ENCODE peak calls at places on chromosomes 11 and 22, in ten cellular contexts. One of them, this sample, is unnamed.

GRCh38 chr11:60860943-60861342 is 5.2 kb upstream of the PTGDR2 start:
- DNase-seq in ovary: no peak
- DNase-seq in body of pancreas: no peak
- DNase-seq in breast epithelium: no peak
- DNase-seq in vagina: no peak
- DNase-seq in heart left ventricle: no peak
- DNase-seq in uterus: no peak
- DNase-seq in spleen: peak; percentile 42
- DNase-seq in transverse colon: no peak
- DNase-seq in A549: no peak
- DNase-seq in this sample: no peak

GRCh38 chr11:66607126-66607834 is 9.2 kb upstream of the RBM14 start:
- DNase-seq in vagina: no peak
- DNase-seq in ovary: peak; percentile 86
- DNase-seq in A549: peak; percentile 55
- DNase-seq in heart left ventricle: peak; percentile 70
- DNase-seq in breast epithelium: peak; percentile 70
- DNase-seq in spleen: no peak
- DNase-seq in transverse colon: peak; percentile 84
- DNase-seq in body of pancreas: peak; percentile 87
- DNase-seq in uterus: peak; percentile 74
- DNase-seq in this sample: peak; percentile 53

GRCh38 chr11:46560300-46561025 is 33.4 kb downstream of the AMBRA1 start:
- DNase-seq in breast epithelium: no peak
- DNase-seq in ovary: no peak
- DNase-seq in A549: no peak
- DNase-seq in spleen: no peak
- DNase-seq in heart left ventricle: no peak
- DNase-seq in body of pancreas: no peak
- DNase-seq in transverse colon: no peak
- DNase-seq in uterus: no peak
- DNase-seq in vagina: no peak
- DNase-seq in this sample: no peak

GRCh38 chr22:27397948-27398330 is 403.6 kb downstream of the MN1 start:
- DNase-seq in transverse colon: peak; percentile 26
- DNase-seq in spleen: no peak
- DNase-seq in heart left ventricle: peak; percentile 75
- DNase-seq in ovary: peak; percentile 68
- DNase-seq in vagina: no peak
- DNase-seq in A549: no peak
- DNase-seq in uterus: peak; percentile 72
- DNase-seq in body of pancreas: peak; percentile 44
- DNase-seq in breast epithelium: no peak
- DNase-seq in this sample: no peak

GRCh38 chr11:41461057-41461681 is 1.7 kb upstream of the LRRC4C start:
- DNase-seq in A549: peak; percentile 11
- DNase-seq in spleen: no peak
- DNase-seq in heart left ventricle: no peak
- DNase-seq in ovary: no peak
- DNase-seq in uterus: no peak
- DNase-seq in breast epithelium: no peak
- DNase-seq in body of pancreas: no peak
- DNase-seq in transverse colon: no peak
- DNase-seq in vagina: no peak
- DNase-seq in this sample: no peak

GRCh38 chr11:783581-784015 is 6.3 kb downstream of the CEND1 start:
- DNase-seq in A549: peak; percentile 50
- DNase-seq in heart left ventricle: peak; percentile 73
- DNase-seq in vagina: no peak
- DNase-seq in breast epithelium: peak; percentile 85
- DNase-seq in ovary: peak; percentile 76
- DNase-seq in spleen: peak; percentile 80
- DNase-seq in body of pancreas: peak; percentile 93
- DNase-seq in transverse colon: peak; percentile 82
- DNase-seq in uterus: peak; percentile 79
- DNase-seq in this sample: no peak

GRCh38 chr22:39546889-39547586 is 14.5 kb upstream of the RPS19BP1 start:
- DNase-seq in uterus: no peak
- DNase-seq in breast epithelium: no peak
- DNase-seq in A549: no peak
- DNase-seq in ovary: no peak
- DNase-seq in heart left ventricle: no peak
- DNase-seq in spleen: no peak
- DNase-seq in transverse colon: no peak
- DNase-seq in body of pancreas: no peak
- DNase-seq in vagina: no peak
- DNase-seq in this sample: no peak

GRCh38 chr11:19953342-19953741 is 206.9 kb downstream of the DBX1 start:
- DNase-seq in vagina: no peak
- DNase-seq in breast epithelium: no peak
- DNase-seq in heart left ventricle: no peak
- DNase-seq in A549: peak; percentile 36
- DNase-seq in body of pancreas: no peak
- DNase-seq in spleen: no peak
- DNase-seq in uterus: no peak
- DNase-seq in ovary: no peak
- DNase-seq in transverse colon: no peak
- DNase-seq in this sample: peak; percentile 57

GRCh38 chr22:24426436-24426835 is 963 bp upstream of the ADORA2A start:
- DNase-seq in A549: no peak
- DNase-seq in spleen: no peak
- DNase-seq in vagina: no peak
- DNase-seq in ovary: no peak
- DNase-seq in transverse colon: no peak
- DNase-seq in breast epithelium: no peak
- DNase-seq in body of pancreas: no peak
- DNase-seq in uterus: no peak
- DNase-seq in heart left ventricle: no peak
- DNase-seq in this sample: no peak

GRCh38 chr22:24426859-24427499 is 420 bp upstream of the ADORA2A start:
- DNase-seq in uterus: no peak
- DNase-seq in breast epithelium: no peak
- DNase-seq in A549: no peak
- DNase-seq in transverse colon: no peak
- DNase-seq in body of pancreas: no peak
- DNase-seq in heart left ventricle: peak; percentile 29
- DNase-seq in vagina: no peak
- DNase-seq in spleen: peak; percentile 87
- DNase-seq in ovary: peak; percentile 16
- DNase-seq in this sample: no peak

GRCh38 chr22:24429411-24430365 is 2.3 kb downstream of the ADORA2A start:
- DNase-seq in heart left ventricle: peak; percentile 74
- DNase-seq in body of pancreas: no peak
- DNase-seq in breast epithelium: no peak
- DNase-seq in transverse colon: no peak
- DNase-seq in vagina: no peak
- DNase-seq in spleen: peak; percentile 87
- DNase-seq in uterus: no peak
- DNase-seq in A549: no peak
- DNase-seq in ovary: no peak
- DNase-seq in this sample: peak; percentile 89

GRCh38 chr22:24428751-24429410 is 1.5 kb downstream of the ADORA2A start:
- DNase-seq in breast epithelium: no peak
- DNase-seq in A549: no peak
- DNase-seq in spleen: peak; percentile 78
- DNase-seq in transverse colon: no peak
- DNase-seq in vagina: no peak
- DNase-seq in uterus: no peak
- DNase-seq in heart left ventricle: peak; percentile 27
- DNase-seq in body of pancreas: no peak
- DNase-seq in ovary: peak; percentile 15
- DNase-seq in this sample: no peak

DNA sequence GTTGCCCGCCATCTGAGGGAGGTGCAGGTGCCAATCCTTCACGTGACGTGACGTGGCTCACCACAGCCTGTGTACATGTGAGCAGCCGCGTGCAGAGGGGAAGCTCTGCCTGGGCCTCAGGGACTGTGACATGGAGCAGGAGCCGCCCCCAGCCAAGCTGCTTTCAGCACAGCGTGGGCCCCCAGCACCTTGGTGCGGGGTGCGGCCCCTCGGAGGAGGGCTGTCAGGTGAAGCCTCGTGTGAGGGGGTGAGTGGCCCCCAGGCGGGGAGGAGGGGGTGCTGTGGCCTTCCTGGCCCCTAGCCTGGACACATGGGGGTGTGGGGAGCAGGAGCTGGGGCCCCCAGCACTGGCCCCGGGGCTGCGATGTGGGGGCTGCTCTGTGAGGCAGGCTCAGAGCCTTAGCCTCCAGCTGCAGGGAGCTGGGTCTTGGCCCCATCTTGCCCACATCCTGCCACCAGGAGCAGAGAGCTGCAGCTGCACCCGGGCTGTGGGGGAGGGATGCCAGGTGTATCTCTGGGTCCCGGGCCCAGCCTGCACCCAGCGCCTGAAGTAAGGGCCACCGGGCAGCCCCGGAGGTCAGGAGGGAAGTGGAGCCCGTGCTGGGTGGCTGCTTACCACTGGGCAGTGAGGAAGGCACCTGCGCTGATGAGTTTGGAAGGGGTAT is at the start of gene ADORA2A:
- DNase-seq in body of pancreas: no peak
- DNase-seq in ovary: no peak
- DNase-seq in A549: no peak
- DNase-seq in vagina: no peak
- DNase-seq in breast epithelium: no peak
- DNase-seq in heart left ventricle: peak; percentile 55
- DNase-seq in spleen: peak; percentile 99
- DNase-seq in transverse colon: peak; percentile 84
- DNase-seq in uterus: no peak
- DNase-seq in this sample: no peak
- H3K4me3 ChIP-seq in body of pancreas: no peak within 1 kb of the TSS
- H3K4me3 ChIP-seq in ovary: no peak within 1 kb of the TSS
- H3K4me3 ChIP-seq in A549: no peak within 1 kb of the TSS
- H3K4me3 ChIP-seq in vagina: peak within 1 kb of the TSS; percentile 17
- H3K4me3 ChIP-seq in breast epithelium: no peak within 1 kb of the TSS
- H3K4me3 ChIP-seq in heart left ventricle: peak within 1 kb of the TSS; percentile 6
- H3K4me3 ChIP-seq in spleen: peak within 1 kb of the TSS; percentile 41
- H3K4me3 ChIP-seq in transverse colon: peak within 1 kb of the TSS; percentile 22
- H3K4me3 ChIP-seq in uterus: no peak within 1 kb of the TSS
- H3K4me3 ChIP-seq in this sample: no peak within 1 kb of the TSS

GRCh38 chr22:21628386-21629261 is 1.2 kb downstream of the YDJC start:
- DNase-seq in ovary: peak; percentile 57
- DNase-seq in vagina: no peak
- DNase-seq in uterus: no peak
- DNase-seq in body of pancreas: peak; percentile 13
- DNase-seq in heart left ventricle: no peak
- DNase-seq in spleen: peak; percentile 89
- DNase-seq in breast epithelium: no peak
- DNase-seq in A549: no peak
- DNase-seq in transverse colon: no peak
- DNase-seq in this sample: no peak

GRCh38 chr22:21624880-21625791 is 4.7 kb downstream of the YDJC start:
- DNase-seq in spleen: no peak
- DNase-seq in vagina: no peak
- DNase-seq in A549: no peak
- DNase-seq in ovary: no peak
- DNase-seq in body of pancreas: no peak
- DNase-seq in breast epithelium: no peak
- DNase-seq in transverse colon: no peak
- DNase-seq in heart left ventricle: no peak
- DNase-seq in uterus: no peak
- DNase-seq in this sample: no peak

GRCh38 chr22:21626073-21626734 is 3.6 kb downstream of the YDJC start:
- DNase-seq in breast epithelium: no peak
- DNase-seq in uterus: no peak
- DNase-seq in heart left ventricle: no peak
- DNase-seq in spleen: no peak
- DNase-seq in transverse colon: no peak
- DNase-seq in body of pancreas: no peak
- DNase-seq in ovary: no peak
- DNase-seq in vagina: no peak
- DNase-seq in A549: no peak
- DNase-seq in this sample: no peak

GRCh38 chr22:21624120-21624879 is 5.5 kb downstream of the YDJC start:
- DNase-seq in spleen: no peak
- DNase-seq in body of pancreas: peak; percentile 29
- DNase-seq in transverse colon: peak; percentile 23
- DNase-seq in uterus: no peak
- DNase-seq in breast epithelium: no peak
- DNase-seq in A549: peak; percentile 31
- DNase-seq in vagina: no peak
- DNase-seq in heart left ventricle: peak; percentile 50
- DNase-seq in ovary: no peak
- DNase-seq in this sample: no peak

DNA sequence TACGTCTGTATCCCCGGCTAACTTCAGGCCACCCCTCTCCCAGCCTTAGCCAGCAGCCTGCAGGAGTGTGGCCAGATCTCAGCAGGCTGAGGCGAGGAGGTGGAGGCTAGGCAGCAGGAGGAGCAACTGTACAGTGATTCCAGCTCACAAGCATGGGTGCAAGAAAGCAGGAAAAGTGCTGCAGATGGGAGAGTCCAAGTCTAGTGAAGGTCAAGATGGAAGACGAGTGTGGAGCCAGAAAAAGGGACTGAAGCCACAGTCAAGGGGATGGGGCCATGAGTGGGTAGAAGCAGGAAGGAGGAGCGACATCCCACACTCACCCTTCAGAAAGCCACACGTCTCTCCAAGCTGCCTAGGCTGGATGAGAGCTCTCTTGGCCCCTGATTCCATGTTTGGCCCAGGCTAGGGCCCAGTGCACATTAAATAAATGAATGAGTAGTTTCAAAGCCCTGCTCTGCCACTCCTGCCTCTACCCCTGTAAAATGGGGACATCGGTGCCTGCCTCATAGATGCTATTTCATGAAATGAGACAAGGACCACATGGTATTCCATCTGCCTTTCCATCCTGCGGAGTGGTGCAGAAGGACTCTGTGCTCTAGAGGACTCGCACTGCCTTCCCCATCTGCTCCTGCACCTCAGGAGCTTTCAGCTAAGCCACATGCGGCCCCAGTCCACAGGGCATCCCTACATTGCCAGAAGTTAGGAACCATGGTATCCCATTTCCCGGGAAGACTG is 2.9 kb downstream of the YDJC start:
- DNase-seq in A549: no peak
- DNase-seq in uterus: no peak
- DNase-seq in body of pancreas: no peak
- DNase-seq in spleen: no peak
- DNase-seq in ovary: no peak
- DNase-seq in transverse colon: no peak
- DNase-seq in vagina: no peak
- DNase-seq in breast epithelium: no peak
- DNase-seq in heart left ventricle: no peak
- DNase-seq in this sample: no peak
- TF ChIP-seq POLR2A in A549: no peak
- TF ChIP-seq POLR2A in uterus: no peak
- TF ChIP-seq POLR2A in body of pancreas: no peak
- TF ChIP-seq POLR2A in spleen: no peak
- TF ChIP-seq POLR2A in ovary: no peak
- TF ChIP-seq POLR2A in transverse colon: no peak
- TF ChIP-seq POLR2A in vagina: no peak
- TF ChIP-seq POLR2A in breast epithelium: no peak
- TF ChIP-seq POLR2A in heart left ventricle: no peak
- TF ChIP-seq POLR2A in this sample: no peak

GRCh38 chr11:68684385-68685356 is at the start of gene GAL:
- DNase-seq in ovary: no peak
- DNase-seq in breast epithelium: no peak
- DNase-seq in spleen: no peak
- DNase-seq in transverse colon: no peak
- DNase-seq in heart left ventricle: no peak
- DNase-seq in uterus: no peak
- DNase-seq in vagina: no peak
- DNase-seq in body of pancreas: peak; percentile 28
- DNase-seq in A549: no peak
- DNase-seq in this sample: no peak
- H3K4me3 ChIP-seq in ovary: no peak within 1 kb of the TSS
- H3K4me3 ChIP-seq in breast epithelium: peak within 1 kb of the TSS; percentile 48
- H3K4me3 ChIP-seq in spleen: peak within 1 kb of the TSS; percentile 25
- H3K4me3 ChIP-seq in transverse colon: peak within 1 kb of the TSS; percentile 50
- H3K4me3 ChIP-seq in heart left ventricle: peak within 1 kb of the TSS; percentile 38
- H3K4me3 ChIP-seq in uterus: no peak within 1 kb of the TSS
- H3K4me3 ChIP-seq in vagina: peak within 1 kb of the TSS; percentile 22
- H3K4me3 ChIP-seq in body of pancreas: no peak within 1 kb of the TSS
- H3K4me3 ChIP-seq in A549: peak within 1 kb of the TSS; percentile 63
- H3K4me3 ChIP-seq in this sample: no peak within 1 kb of the TSS

GRCh38 chr11:36500315-36500721 is 9.8 kb downstream of the TRAF6 start:
- DNase-seq in spleen: no peak
- DNase-seq in transverse colon: peak; percentile 16
- DNase-seq in body of pancreas: no peak
- DNase-seq in A549: peak; percentile 66
- DNase-seq in uterus: no peak
- DNase-seq in breast epithelium: no peak
- DNase-seq in heart left ventricle: peak; percentile 69
- DNase-seq in vagina: no peak
- DNase-seq in ovary: no peak
- DNase-seq in this sample: no peak
- TF ChIP-seq POLR2A in spleen: no peak
- TF ChIP-seq POLR2A in transverse colon: no peak
- TF ChIP-seq POLR2A in body of pancreas: no peak
- TF ChIP-seq POLR2A in A549: no peak
- TF ChIP-seq POLR2A in uterus: no peak
- TF ChIP-seq POLR2A in breast epithelium: no peak
- TF ChIP-seq POLR2A in heart left ventricle: no peak
- TF ChIP-seq POLR2A in vagina: no peak
- TF ChIP-seq POLR2A in ovary: no peak
- TF ChIP-seq POLR2A in this sample: no peak